ENCODE peak calls at places on chromosome 18, in nine cellular contexts. S is NB4; E is AG04449; C is CD4-positive, CD25-positive, alpha-beta regulatory T cell; T is A549; U is transverse colon; K is GM23338; V is fibroblast of mammary gland; F is psoas muscle. G is an unnamed sample.

GRCh38 chr18:66511810-66512209 is 92.1 kb downstream of the CDH19 start:
- DNase-seq in S (no peak), E (no peak), C (no peak), T (no peak), U (no peak), K (no peak), V (no peak), F (no peak), G (no peak)

GRCh38 chr18:24514439-24514838 is 54.0 kb downstream of the HRH4 start:
- DNase-seq in S (peak; percentile 49), E (no peak), C (peak; percentile 42), T (peak; percentile 48), U (no peak), K (peak; percentile 88), V (peak; percentile 88), F (no peak), G (peak; percentile 82)

GRCh38 chr18:73924316-73924715 is 223.3 kb downstream of the FBXO15 start:
- DNase-seq in S (no peak), E (no peak), C (no peak), T (no peak), U (no peak), K (no peak), V (no peak), F (no peak), G (no peak)

GRCh38 chr18:48896875-48897511 is 53.8 kb downstream of the SMAD7 start:
- DNase-seq in S (peak; percentile 95), E (no peak), C (no peak), T (no peak), U (peak; percentile 53), K (peak; percentile 70), V (peak; percentile 67), F (no peak), G (peak; percentile 32)

GRCh38 chr18:25075793-25076192 is 276.2 kb downstream of the ZNF521 start:
- DNase-seq in S (no peak), E (no peak), C (no peak), T (no peak), U (no peak), K (no peak), V (peak; percentile 25), F (no peak), G (no peak)

GRCh38 chr18:60452424-60452823 is 79.8 kb upstream of the MC4R start:
- DNase-seq in S (no peak), E (peak; percentile 51), C (no peak), T (no peak), U (no peak), K (no peak), V (peak; percentile 10), F (no peak), G (no peak)

GRCh38 chr18:63146185-63146584 is 173.4 kb downstream of the BCL2 start:
- DNase-seq in S (no peak), E (no peak), C (no peak), T (no peak), U (no peak), K (no peak), V (no peak), F (no peak), G (no peak)

GRCh38 chr18:5975111-5975622 is 79.8 kb upstream of the TMEM200C start:
- DNase-seq in S (peak; percentile 44), E (peak; percentile 38), C (no peak), T (no peak), U (no peak), K (no peak), V (peak; percentile 81), F (no peak), G (no peak)

GRCh38 chr18:500556-501405 is at the start of gene COLEC12:
- DNase-seq in S (no peak), E (no peak), C (no peak), T (no peak), U (peak; percentile 10), K (peak; percentile 68), V (no peak), F (peak; percentile 60), G (no peak)

GRCh38 chr18:70289351-70290330 is 796 bp downstream of the SOCS6 start:
- DNase-seq in S (peak; percentile 63), E (no peak), C (peak; percentile 6), T (no peak), U (peak; percentile 49), K (peak; percentile 67), V (no peak), F (peak; percentile 62), G (no peak)

GRCh38 chr18:35982404-35983114 is 10.1 kb downstream of the RMP24 start:
- DNase-seq in S (no peak), E (peak; percentile 82), C (no peak), T (no peak), U (no peak), K (no peak), V (peak; percentile 76), F (no peak), G (peak; percentile 75)

GRCh38 chr18:363327-364115 is 95.7 kb upstream of the THOC1 start:
- DNase-seq in S (peak; percentile 69), E (peak; percentile 74), C (no peak), T (no peak), U (no peak), K (no peak), V (peak; percentile 94), F (no peak), G (no peak)

GRCh38 chr18:32200766-32201165 is 10.9 kb downstream of the MEP1B start:
- DNase-seq in S (no peak), E (no peak), C (no peak), T (no peak), U (peak; percentile 17), K (no peak), V (no peak), F (no peak), G (no peak)

GRCh38 chr18:50280707-50281294 is 522 bp downstream of the MBD1 start:
- DNase-seq in S (no peak), E (no peak), C (no peak), T (no peak), U (no peak), K (no peak), V (no peak), F (no peak), G (no peak)

DNA sequence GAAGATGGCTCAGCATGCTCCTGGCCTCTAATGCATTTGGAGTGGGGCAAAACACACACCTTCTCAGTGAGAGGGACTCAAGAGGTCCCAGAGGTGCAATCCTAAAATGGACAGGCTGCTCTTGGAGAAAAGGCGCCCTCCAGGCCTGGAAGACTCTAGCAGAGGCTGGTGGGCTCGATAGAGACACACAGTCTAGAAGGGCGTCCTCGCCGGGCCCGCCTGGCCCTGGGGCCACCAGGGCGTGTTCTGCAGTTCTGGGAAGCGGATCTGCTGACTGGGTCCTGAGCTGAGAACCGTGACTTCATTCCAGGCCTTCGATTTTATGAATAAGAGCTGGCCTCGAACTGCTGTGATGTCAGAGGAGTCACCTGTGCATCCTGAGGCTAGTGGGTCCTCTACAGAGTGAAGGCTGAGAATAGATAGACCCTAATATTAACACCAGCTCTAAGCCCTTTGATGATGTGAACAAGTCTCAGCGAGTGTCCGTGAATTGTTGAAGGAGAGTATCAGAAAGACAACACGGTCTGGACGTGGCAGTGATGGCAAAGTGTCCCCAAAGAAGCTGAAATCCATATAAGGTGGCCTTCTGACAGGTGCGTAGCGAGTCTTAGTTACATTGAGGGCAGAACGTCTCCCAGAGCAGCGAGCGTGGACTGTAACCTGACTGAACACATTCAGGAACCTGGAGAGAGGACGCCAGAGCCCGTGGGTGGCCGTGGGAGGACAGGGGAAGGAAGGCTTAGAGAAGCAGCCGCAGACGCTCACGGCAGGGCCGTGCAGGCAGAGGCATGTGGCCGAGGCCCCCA is 136.9 kb downstream of the PTGR3 start:
- DNase-seq in S (peak; percentile 39), E (no peak), C (no peak), T (no peak), U (no peak), K (no peak), V (no peak), F (no peak), G (no peak)
- H3K4me3 ChIP-seq in S (no peak overlapping the region), E (no peak overlapping the region), C (peak overlapping the region; percentile 88), T (no peak overlapping the region), U (no peak overlapping the region), K (no peak overlapping the region), V (no peak overlapping the region), F (no peak overlapping the region), G (no peak overlapping the region)

GRCh38 chr18:34223893-34224422 is 755 bp downstream of the NOL4 start:
- DNase-seq in S (no peak), E (no peak), C (no peak), T (no peak), U (no peak), K (no peak), V (no peak), F (no peak), G (no peak)

GRCh38 chr18:34222396-34223163 is 2.1 kb downstream of the NOL4 start:
- DNase-seq in S (no peak), E (no peak), C (no peak), T (no peak), U (no peak), K (peak; percentile 79), V (peak; percentile 10), F (peak; percentile 51), G (no peak)

GRCh38 chr18:34219651-34220050 is 5.1 kb downstream of the NOL4 start:
- DNase-seq in S (no peak), E (no peak), C (no peak), T (no peak), U (no peak), K (no peak), V (no peak), F (no peak), G (no peak)

GRCh38 chr18:34223164-34223892 is 1.4 kb downstream of the NOL4 start:
- DNase-seq in S (no peak), E (no peak), C (no peak), T (no peak), U (no peak), K (peak; percentile 80), V (no peak), F (no peak), G (no peak)

GRCh38 chr18:34222025-34222395 is 2.7 kb downstream of the NOL4 start:
- DNase-seq in S (no peak), E (no peak), C (no peak), T (no peak), U (no peak), K (peak; percentile 57), V (no peak), F (no peak), G (no peak)
- H3K4me3 ChIP-seq in S (no peak overlapping the region), E (no peak overlapping the region), C (no peak overlapping the region), T (peak overlapping the region; percentile 23), U (peak overlapping the region; percentile 55), K (peak overlapping the region; percentile 80), V (no peak overlapping the region), F (peak overlapping the region; percentile 67), G (no peak overlapping the region)

GRCh38 chr18:57434177-57434535 is 1.0 kb upstream of the ONECUT2 start:
- DNase-seq in S (no peak), E (no peak), C (no peak), T (no peak), U (no peak), K (peak; percentile 67), V (no peak), F (no peak), G (no peak)
- H3K4me3 ChIP-seq in S (no peak overlapping the region), E (peak overlapping the region; percentile 64), C (no peak overlapping the region), T (peak overlapping the region; percentile 52), U (peak overlapping the region; percentile 59), K (peak overlapping the region; percentile 67), V (no peak overlapping the region), F (peak overlapping the region; percentile 66), G (no peak overlapping the region)

DNA sequence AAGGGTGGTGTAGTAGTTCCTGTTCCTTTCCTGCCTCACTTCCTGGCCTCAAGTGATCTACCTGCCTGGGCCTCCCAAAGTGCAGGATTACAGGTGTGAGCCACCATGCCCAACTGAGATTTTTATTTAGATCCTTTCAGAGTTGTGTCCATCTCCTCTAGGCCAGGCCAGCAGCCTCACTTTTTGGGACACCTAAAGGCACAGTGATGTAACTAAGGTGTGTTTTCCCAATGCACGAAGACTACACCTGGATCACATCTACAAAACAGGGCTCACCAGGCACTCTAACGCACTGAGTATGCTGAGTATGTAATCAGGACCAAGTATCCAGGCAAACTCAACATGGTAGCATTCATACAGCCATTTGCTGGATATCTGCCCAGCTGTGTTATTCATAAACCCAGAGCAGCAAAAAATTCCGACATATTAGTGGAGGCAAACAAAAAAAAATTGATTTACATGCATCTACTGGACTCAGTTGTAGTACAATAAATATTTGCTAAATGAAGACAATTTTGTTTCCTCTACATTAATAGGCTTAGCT is 33.8 kb downstream of the LPIN2 start:
- DNase-seq in S (no peak), E (no peak), C (no peak), T (no peak), U (no peak), K (no peak), V (peak; percentile 90), F (no peak), G (no peak)
- H3K4me3 ChIP-seq in S (no peak overlapping the region), E (no peak overlapping the region), C (peak overlapping the region; percentile 98), T (no peak overlapping the region), U (no peak overlapping the region), K (no peak overlapping the region), V (no peak overlapping the region), F (no peak overlapping the region), G (no peak overlapping the region)